ENCODE peak calls at places on chromosomes 1 and 21, in six cellular contexts. Z is astrocyte, U is lower lobe of right lung, K is tibial nerve, B is heart left ventricle, A is iPS DF 6.9. W is an unnamed sample.

GRCh38 chr1:85576642-85577420 is 3.7 kb upstream of the CCN1 start:
- DNase-seq in Z (peak; percentile 84), U (peak; percentile 87), K (peak; percentile 82), B (peak; percentile 92), A (no peak), W (peak; percentile 20)

GRCh38 chr1:53681647-53682368 is 57.2 kb downstream of the GLIS1 start:
- DNase-seq in Z (no peak), U (no peak), K (peak; percentile 21), B (no peak), A (peak; percentile 86), W (peak; percentile 28)

GRCh38 chr1:36831171-36831810 is 203.0 kb downstream of the GRIK3 start:
- DNase-seq in Z (no peak), U (no peak), K (no peak), B (no peak), A (no peak), W (no peak)

GRCh38 chr1:44418022-44418673 is 13.1 kb downstream of the RNF220 start:
- DNase-seq in Z (no peak), U (peak; percentile 49), K (no peak), B (no peak), A (no peak), W (no peak)

GRCh38 chr21:27085387-27085786 is 118.5 kb upstream of the ADAMTS5 start:
- DNase-seq in Z (no peak), U (no peak), K (no peak), B (no peak), A (no peak), W (no peak)

GRCh38 chr1:155207578-155208405 is at the start of gene THBS3:
- DNase-seq in Z (peak; percentile 30), U (no peak), K (no peak), B (peak; percentile 63), A (no peak), W (peak; percentile 28)

GRCh38 chr1:45870500-45870899 is 67.1 kb downstream of the MAST2 start:
- DNase-seq in Z (no peak), U (no peak), K (no peak), B (no peak), A (no peak), W (no peak)

GRCh38 chr1:186178426-186179043 is 196.5 kb downstream of the TPR start:
- DNase-seq in Z (no peak), U (no peak), K (no peak), B (no peak), A (no peak), W (no peak)

GRCh38 chr1:213678348-213678747 is 309.4 kb upstream of the PROX1 start:
- DNase-seq in Z (no peak), U (no peak), K (no peak), B (no peak), A (no peak), W (no peak)

GRCh38 chr21:45235488-45235887 is 52.2 kb downstream of the POFUT2 start:
- DNase-seq in Z (no peak), U (no peak), K (no peak), B (no peak), A (no peak), W (no peak)

GRCh38 chr1:236451796-236452373 is 57.8 kb downstream of the EDARADD start:
- DNase-seq in Z (no peak), U (no peak), K (no peak), B (no peak), A (no peak), W (no peak)

GRCh38 chr1:156838972-156839371 is 19.9 kb downstream of the INSRR start:
- DNase-seq in Z (no peak), U (no peak), K (no peak), B (no peak), A (no peak), W (no peak)

GRCh38 chr1:36160949-36161485 is 5.1 kb downstream of the MAP7D1 start:
- DNase-seq in Z (peak; percentile 50), U (peak; percentile 78), K (peak; percentile 40), B (peak; percentile 85), A (no peak), W (peak; percentile 75)

GRCh38 chr1:108871050-108871724 is 5.6 kb upstream of the GPSM2 start:
- DNase-seq in Z (no peak), U (no peak), K (no peak), B (no peak), A (no peak), W (no peak)

GRCh38 chr1:207847116-207847515 is 63.8 kb downstream of the CD34 start:
- DNase-seq in Z (peak; percentile 56), U (no peak), K (no peak), B (no peak), A (no peak), W (no peak)

GRCh38 chr1:41843378-41843777 is 75.3 kb downstream of the HIVEP3 start:
- DNase-seq in Z (peak; percentile 83), U (no peak), K (no peak), B (no peak), A (no peak), W (no peak)

GRCh38 chr1:227766653-227767277 is 31.5 kb downstream of the SNAP47 start:
- DNase-seq in Z (no peak), U (no peak), K (no peak), B (no peak), A (no peak), W (no peak)

GRCh38 chr1:30719406-30720270 is 3.7 kb downstream of the MATN1 start:
- DNase-seq in Z (peak; percentile 26), U (no peak), K (no peak), B (peak; percentile 46), A (peak; percentile 61), W (no peak)

GRCh38 chr1:185155600-185156320 is 993 bp downstream of the TRMT1L start:
- DNase-seq in Z (peak; percentile 62), U (no peak), K (no peak), B (no peak), A (no peak), W (no peak)

GRCh38 chr1:185156321-185156853 is 366 bp downstream of the TRMT1L start:
- DNase-seq in Z (peak; percentile 17), U (no peak), K (no peak), B (no peak), A (no peak), W (no peak)

GRCh38 chr1:185152187-185152767 is 4.5 kb downstream of the TRMT1L start:
- DNase-seq in Z (no peak), U (no peak), K (no peak), B (no peak), A (no peak), W (no peak)

GRCh38 chr1:185156854-185157598 is at the start of the genes SWT1 and TRMT1L:
- DNase-seq in Z (peak; percentile 98), U (peak; percentile 100), K (peak; percentile 100), B (peak; percentile 99), A (peak; percentile 98), W (peak; percentile 100)

GRCh38 chr1:185154912-185155513 is 1.7 kb downstream of the TRMT1L start:
- DNase-seq in Z (no peak), U (no peak), K (no peak), B (no peak), A (no peak), W (no peak)
- H3K27ac ChIP-seq in Z (no peak overlapping the region), U (peak overlapping the region; percentile 99), K (peak overlapping the region; percentile 98), B (peak overlapping the region; percentile 96), A (no peak overlapping the region), W (no peak overlapping the region)

GRCh38 chr1:232486454-232487202 is 143.3 kb downstream of the SIPA1L2 start:
- DNase-seq in Z (peak; percentile 43), U (no peak), K (no peak), B (no peak), A (no peak), W (no peak)

GRCh38 chr1:232489256-232489655 is 140.7 kb downstream of the SIPA1L2 start:
- DNase-seq in Z (no peak), U (no peak), K (no peak), B (no peak), A (no peak), W (no peak)

GRCh38 chr1:232481091-232481490 is 148.8 kb downstream of the SIPA1L2 start:
- DNase-seq in Z (no peak), U (no peak), K (no peak), B (no peak), A (no peak), W (no peak)

GRCh38 chr1:232487236-232487635 is 142.7 kb downstream of the SIPA1L2 start:
- DNase-seq in Z (no peak), U (no peak), K (no peak), B (no peak), A (no peak), W (no peak)

DNA sequence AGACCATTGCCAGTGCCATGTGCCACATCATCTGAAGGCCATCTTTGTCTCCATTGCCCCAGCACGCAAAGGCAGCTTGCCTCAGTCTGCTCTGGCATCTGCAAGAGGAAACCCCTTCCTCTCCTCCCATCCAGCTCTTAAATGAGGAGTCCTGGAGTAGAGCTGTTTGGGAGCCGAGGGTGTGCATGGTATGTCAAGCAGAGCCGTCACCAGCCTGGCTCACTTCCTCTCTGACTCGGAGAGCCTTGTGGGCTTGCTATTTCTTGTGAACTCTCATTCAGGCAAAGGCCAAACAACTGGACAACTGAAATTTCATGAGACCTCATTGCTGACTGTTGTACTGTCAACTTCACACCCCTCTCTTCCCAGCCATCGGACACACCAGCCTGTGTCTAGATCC is 143.9 kb downstream of the SIPA1L2 start:
- DNase-seq in Z (no peak), U (no peak), K (no peak), B (no peak), A (no peak), W (no peak)
- H3K27ac ChIP-seq in Z (no peak overlapping the region), U (no peak overlapping the region), K (no peak overlapping the region), B (peak overlapping the region; percentile 84), A (no peak overlapping the region), W (no peak overlapping the region)

DNA sequence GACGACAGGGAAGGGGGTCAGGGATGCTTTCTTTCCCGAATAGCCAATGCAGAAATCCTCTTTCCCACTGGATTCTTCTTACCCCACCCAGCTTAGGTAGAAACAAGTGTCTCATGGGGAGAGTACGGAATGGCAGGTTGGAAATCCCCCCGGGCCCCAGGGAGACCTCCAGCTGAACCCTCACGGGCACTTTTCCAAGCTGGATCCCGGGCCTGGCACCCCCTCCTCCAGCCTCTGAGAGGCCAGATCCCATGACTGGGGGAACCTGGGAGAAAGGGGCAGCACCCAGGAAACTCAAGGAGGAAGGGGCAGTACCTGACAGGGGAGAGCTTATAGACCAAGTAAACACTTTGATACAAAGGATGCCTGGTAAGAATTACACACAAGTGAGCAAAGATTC is 1.3 kb downstream of the PKP1 start:
- DNase-seq in Z (no peak), U (no peak), K (no peak), B (no peak), A (no peak), W (no peak)
- H3K27ac ChIP-seq in Z (no peak overlapping the region), U (no peak overlapping the region), K (no peak overlapping the region), B (no peak overlapping the region), A (no peak overlapping the region), W (no peak overlapping the region)

DNA sequence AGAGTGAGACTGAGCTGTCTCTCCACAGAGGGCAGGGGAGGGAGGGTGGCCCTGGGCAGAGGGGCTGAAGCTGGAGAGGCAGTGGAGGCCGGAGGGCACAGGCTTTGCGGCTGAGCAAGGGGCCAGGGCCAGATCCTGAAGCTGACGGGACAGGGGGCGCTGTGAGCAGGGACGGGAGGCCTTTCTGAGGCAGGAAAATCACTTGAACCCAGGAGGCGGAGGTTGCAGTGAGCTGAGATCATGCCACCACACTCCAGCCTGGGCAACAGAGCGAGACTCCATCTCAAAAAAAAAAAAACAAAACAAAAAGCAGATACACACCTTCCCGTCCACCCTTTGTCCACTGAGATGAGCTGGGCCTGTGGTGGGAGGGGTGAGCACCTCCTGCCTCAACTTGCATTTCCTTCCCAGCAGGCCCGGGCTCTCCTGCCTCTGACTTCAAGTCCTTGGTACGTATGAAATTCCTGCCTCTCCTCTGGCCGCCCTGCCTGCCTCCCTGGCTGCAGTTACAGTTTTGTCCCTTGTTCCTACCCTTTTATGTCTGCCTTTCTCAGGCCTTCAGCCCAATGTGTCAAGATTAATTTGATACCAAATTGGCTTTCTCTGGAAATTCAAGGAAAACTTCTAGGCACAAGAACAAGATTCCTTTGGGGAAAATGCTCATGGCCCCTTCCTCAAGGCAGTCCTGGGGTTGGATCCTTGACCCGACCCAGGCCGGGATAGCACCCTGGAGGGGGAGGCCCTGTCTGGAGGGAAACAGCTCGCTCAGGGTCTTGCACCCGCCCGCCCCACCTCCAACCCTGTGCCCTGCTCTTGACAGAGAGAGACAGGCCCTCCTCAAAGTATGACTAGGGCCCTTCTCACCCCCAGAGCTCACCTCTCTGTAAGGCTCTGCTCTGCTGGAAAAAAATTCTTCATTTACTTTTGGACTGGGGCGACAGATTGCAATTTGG is 11.2 kb upstream of the ADAMTSL4 start:
- DNase-seq in Z (peak; percentile 83), U (peak; percentile 40), K (no peak), B (no peak), A (no peak), W (no peak)
- H3K27ac ChIP-seq in Z (peak overlapping the region; percentile 94), U (no peak overlapping the region), K (peak overlapping the region; percentile 63), B (no peak overlapping the region), A (no peak overlapping the region), W (no peak overlapping the region)

W was measured in caudate nucleus.